ENCODE peak calls at places on chromosomes 4 and X, in six cellular contexts. One of them, this sample, is unnamed.

GRCh38 chrX:27808226-27808625 is 436 bp downstream of the MAGEB10 start:
- DNase-seq in GM23248: no peak
- DNase-seq in Caco-2: no peak
- DNase-seq in ureter: no peak
- DNase-seq in fibroblast of lung: no peak
- DNase-seq in left ventricle myocardium inferior: no peak
- DNase-seq in this sample: no peak

GRCh38 chrX:15471016-15471415 is 22.1 kb downstream of the PIR start:
- DNase-seq in GM23248: peak; percentile 69
- DNase-seq in Caco-2: peak; percentile 41
- DNase-seq in ureter: peak; percentile 67
- DNase-seq in fibroblast of lung: peak; percentile 64
- DNase-seq in left ventricle myocardium inferior: peak; percentile 18
- DNase-seq in this sample: peak; percentile 77

GRCh38 chrX:115330498-115331138 is 41.1 kb downstream of the LUZP4 start:
- DNase-seq in GM23248: peak; percentile 71
- DNase-seq in Caco-2: peak; percentile 43
- DNase-seq in ureter: peak; percentile 51
- DNase-seq in fibroblast of lung: peak; percentile 77
- DNase-seq in left ventricle myocardium inferior: no peak
- DNase-seq in this sample: no peak

GRCh38 chr4:3783691-3784306 is 17.6 kb downstream of the ADRA2C start:
- DNase-seq in GM23248: peak; percentile 48
- DNase-seq in Caco-2: peak; percentile 59
- DNase-seq in ureter: no peak
- DNase-seq in fibroblast of lung: no peak
- DNase-seq in left ventricle myocardium inferior: no peak
- DNase-seq in this sample: no peak

GRCh38 chr4:119300072-119300387 is 21.9 kb downstream of the FABP2 start:
- DNase-seq in GM23248: peak; percentile 77
- DNase-seq in Caco-2: peak; percentile 51
- DNase-seq in ureter: peak; percentile 62
- DNase-seq in fibroblast of lung: peak; percentile 70
- DNase-seq in left ventricle myocardium inferior: peak; percentile 41
- DNase-seq in this sample: peak; percentile 64

GRCh38 chrX:153922932-153923857 is 2.9 kb downstream of the ARHGAP4 start:
- DNase-seq in GM23248: peak; percentile 56
- DNase-seq in Caco-2: no peak
- DNase-seq in ureter: peak; percentile 77
- DNase-seq in fibroblast of lung: peak; percentile 63
- DNase-seq in left ventricle myocardium inferior: peak; percentile 79
- DNase-seq in this sample: peak; percentile 87

GRCh38 chr4:126701756-126702155 is 931.0 kb upstream of the INTU start:
- DNase-seq in GM23248: peak; percentile 95
- DNase-seq in Caco-2: no peak
- DNase-seq in ureter: no peak
- DNase-seq in fibroblast of lung: peak; percentile 49
- DNase-seq in left ventricle myocardium inferior: peak; percentile 40
- DNase-seq in this sample: no peak

GRCh38 chr4:6069845-6070709 is 51.8 kb upstream of the C4orf50 start:
- DNase-seq in GM23248: no peak
- DNase-seq in Caco-2: no peak
- DNase-seq in ureter: no peak
- DNase-seq in fibroblast of lung: no peak
- DNase-seq in left ventricle myocardium inferior: no peak
- DNase-seq in this sample: no peak

GRCh38 chr4:139768913-139769312 is 103.3 kb downstream of the MGST2 start:
- DNase-seq in GM23248: peak; percentile 22
- DNase-seq in Caco-2: no peak
- DNase-seq in ureter: no peak
- DNase-seq in fibroblast of lung: no peak
- DNase-seq in left ventricle myocardium inferior: no peak
- DNase-seq in this sample: no peak

This sample was measured in sciatic nerve.